ENCODE peak calls at places on chromosomes 5 and 9, in five cellular contexts. D, W, V, A and R are unnamed samples.

GRCh38 chr9:128145951-128146351 is 3.3 kb upstream of the LCN2 start:
- DNase-seq in A (no peak), V (no peak), D (no peak), W (no peak), R (no peak)

GRCh38 chr9:21744874-21745273 is 57.6 kb upstream of the MTAP start:
- DNase-seq in A (no peak), D (no peak), W (no peak), V (no peak), R (no peak)

GRCh38 chr5:15533124-15533893 is 33.3 kb downstream of the FBXL7 start:
- DNase-seq in V (no peak), D (no peak), W (no peak), A (no peak), R (no peak)

GRCh38 chr9:105416840-105417239 is 31.0 kb upstream of the FSD1L start:
- DNase-seq in V (peak; percentile 29), D (no peak), W (no peak), A (no peak), R (no peak)

GRCh38 chr5:50301756-50302155 is 139.3 kb downstream of the EMB start:
- DNase-seq in A (no peak), D (no peak), W (no peak), V (no peak), R (no peak)

GRCh38 chr5:75023368-75024159 is 28.8 kb downstream of the GCNT4 start:
- DNase-seq in V (no peak), A (no peak), W (no peak), D (no peak), R (no peak)

GRCh38 chr5:177434942-177435738 is 8.7 kb downstream of the GRK6 start:
- DNase-seq in V (no peak), A (no peak), W (no peak), D (no peak), R (no peak)

GRCh38 chr9:92685022-92685421 is 15.1 kb upstream of the IPPK start:
- DNase-seq in W (no peak), V (no peak), D (no peak), A (no peak), R (no peak)

GRCh38 chr9:96168882-96169281 is 133.1 kb downstream of the HSD17B3 start:
- DNase-seq in V (no peak), A (no peak), W (no peak), D (no peak), R (no peak)

GRCh38 chr5:180799902-180800801 is 2.5 kb downstream of the MGAT1 start:
- DNase-seq in V (no peak), A (no peak), D (no peak), W (peak; percentile 92), R (no peak)
- TF ChIP-seq CTCF in V (no peak), A (no peak), D (no peak), W (peak; percentile 63), R (no peak)

GRCh38 chr9:138010861-138011260 is 133.3 kb downstream of the CACNA1B start:
- DNase-seq in D (peak; percentile 4), A (no peak), V (no peak), W (no peak), R (no peak)
- TF ChIP-seq CTCF in D (no peak), A (no peak), V (no peak), W (no peak), R (no peak)

GRCh38 chr9:99818439-99818992 is 3.2 kb upstream of the NR4A3 start:
- DNase-seq in D (no peak), V (no peak), W (no peak), A (no peak), R (no peak)

GRCh38 chr9:99820330-99821186 is 1.1 kb upstream of the NR4A3 start:
- DNase-seq in A (peak; percentile 73), W (peak; percentile 39), D (peak; percentile 68), V (peak; percentile 73), R (peak; percentile 60)

GRCh38 chr9:99821187-99822095 is at the start of gene NR4A3:
- DNase-seq in D (peak; percentile 96), A (peak; percentile 94), V (peak; percentile 85), W (peak; percentile 92), R (peak; percentile 97)

GRCh38 chr9:99819123-99819483 is 2.6 kb upstream of the NR4A3 start:
- DNase-seq in D (no peak), V (no peak), A (no peak), W (no peak), R (no peak)

DNA sequence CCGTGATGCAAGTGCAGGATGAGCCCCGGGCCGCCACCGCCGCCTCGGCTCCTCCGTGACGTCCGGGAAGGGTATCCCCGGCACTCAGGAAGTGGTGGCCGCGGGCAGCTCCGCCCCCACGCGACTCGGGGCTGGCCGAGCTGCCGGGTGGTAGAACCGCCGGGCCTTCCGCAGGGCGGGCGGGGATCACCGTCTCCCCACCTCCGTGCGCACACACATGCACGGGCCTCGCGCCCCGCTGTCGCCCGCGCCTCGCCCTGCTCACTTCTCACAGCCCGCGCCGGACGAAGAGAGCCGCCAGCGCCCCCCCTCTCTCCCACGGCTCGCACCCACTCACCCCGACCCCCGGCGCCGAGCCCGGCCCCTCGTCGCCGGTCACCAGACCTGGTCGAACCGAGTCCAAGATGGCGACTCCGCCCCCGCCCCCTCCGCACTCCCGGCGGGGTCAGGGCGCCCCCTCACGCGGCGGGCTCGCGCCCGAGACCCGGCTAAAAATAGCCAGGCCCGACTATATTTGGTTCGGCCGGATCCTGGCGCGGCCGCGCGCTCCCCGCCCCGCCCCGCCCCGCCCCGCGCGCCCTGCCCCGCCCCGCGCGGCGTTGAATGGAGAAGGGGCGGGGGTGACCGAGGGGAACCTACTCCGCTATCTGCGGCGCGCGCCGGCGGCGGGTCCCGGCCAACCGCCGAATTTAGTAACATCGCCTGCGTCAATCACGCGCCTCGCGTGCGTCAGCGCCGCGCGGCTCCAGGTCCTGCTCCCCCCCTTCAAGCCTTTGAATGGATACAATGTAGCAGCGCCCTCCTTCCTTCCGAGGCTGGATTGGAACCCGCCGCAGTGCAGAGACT is 2.0 kb upstream of the NR4A3 start:
- DNase-seq in W (peak; percentile 84), A (peak; percentile 97), V (peak; percentile 95), D (peak; percentile 91), R (peak; percentile 91)
- TF ChIP-seq CTCF in W (peak; percentile 17), A (peak; percentile 18), V (no peak), D (no peak), R (peak; percentile 44)

GRCh38 chr5:22889714-22890113 is 36.6 kb upstream of the CDH12 start:
- DNase-seq in A (no peak), W (peak; percentile 36), V (peak; percentile 5), D (no peak), R (no peak)
- TF ChIP-seq CTCF in A (no peak), W (peak; percentile 61), V (no peak), D (no peak), R (no peak)

GRCh38 chr5:131534995-131535394 is 100.0 kb downstream of the RAPGEF6 start:
- DNase-seq in A (no peak), D (no peak), W (no peak), V (no peak), R (no peak)

GRCh38 chr5:131536211-131536826 is 98.7 kb downstream of the RAPGEF6 start:
- DNase-seq in D (no peak), V (peak; percentile 70), W (no peak), A (no peak), R (no peak)

GRCh38 chr5:131532016-131532640 is 102.9 kb downstream of the RAPGEF6 start:
- DNase-seq in A (no peak), W (no peak), V (no peak), D (no peak), R (no peak)

GRCh38 chr5:131530706-131531331 is 104.2 kb downstream of the RAPGEF6 start:
- DNase-seq in A (no peak), D (no peak), W (no peak), V (no peak), R (no peak)

GRCh38 chr5:131533844-131534243 is 101.2 kb downstream of the RAPGEF6 start:
- DNase-seq in V (no peak), A (no peak), D (no peak), W (no peak), R (no peak)
- TF ChIP-seq CTCF in V (no peak), A (no peak), D (no peak), W (peak; percentile 19), R (no peak)